ENCODE peak calls at places on chromosomes 12 and 14, in eight cellular contexts. D, Z, Q, B, Y, O, U and W are unnamed samples.
A peak's percentile ranks its signal among the peaks of the same experiment; 100 is the strongest.

GRCh38 chr12:49389092-49389703 is 21.9 kb downstream of the SPATS2 start:
- DNase-seq in D (no peak), Z (no peak), Q (no peak), B (no peak), Y (no peak), O (no peak), U (peak; percentile 51), W (peak; percentile 30)

GRCh38 chr14:100132161-100132902 is 27.1 kb downstream of the DEGS2 start:
- DNase-seq in D (no peak), Z (no peak), Q (no peak), B (peak; percentile 83), Y (no peak), O (no peak), U (no peak), W (no peak)

GRCh38 chr14:106277503-106277902 is 751.1 kb downstream of the TMEM121 start:
- DNase-seq in D (no peak), Z (no peak), Q (peak; percentile 45), B (no peak), Y (no peak), O (no peak), U (no peak), W (no peak)

GRCh38 chr12:129840145-129840884 is 63.5 kb downstream of the TMEM132D start:
- DNase-seq in D (no peak), Z (no peak), Q (no peak), B (no peak), Y (no peak), O (no peak), U (no peak), W (no peak)

GRCh38 chr12:93748672-93749403 is 71.7 kb downstream of the CRADD start:
- DNase-seq in D (no peak), Z (no peak), Q (no peak), B (no peak), Y (no peak), O (no peak), U (no peak), W (no peak)

GRCh38 chr12:109020136-109020535 is 732 bp downstream of the SVOP start:
- DNase-seq in D (no peak), Z (no peak), Q (no peak), B (no peak), Y (no peak), O (no peak), U (no peak), W (no peak)

GRCh38 chr14:93056166-93056839 is 59.4 kb downstream of the ITPK1 start:
- DNase-seq in D (no peak), Z (no peak), Q (no peak), B (no peak), Y (no peak), O (no peak), U (no peak), W (no peak)

GRCh38 chr12:12003609-12004008 is 67.1 kb upstream of the BCL2L14 start:
- DNase-seq in D (no peak), Z (no peak), Q (no peak), B (no peak), Y (no peak), O (no peak), U (no peak), W (no peak)

GRCh38 chr12:75672212-75672611 is 160.8 kb upstream of the KRR1 start:
- DNase-seq in D (no peak), Z (no peak), Q (no peak), B (no peak), Y (no peak), O (no peak), U (no peak), W (no peak)

GRCh38 chr12:6952121-6952859 is 1.1 kb downstream of the PTPN6 start:
- DNase-seq in D (no peak), Z (no peak), Q (no peak), B (no peak), Y (no peak), O (no peak), U (no peak), W (no peak)

GRCh38 chr12:3307419-3307818 is 183.6 kb upstream of the PRMT8 start:
- DNase-seq in D (no peak), Z (no peak), Q (no peak), B (no peak), Y (no peak), O (no peak), U (no peak), W (no peak)

GRCh38 chr14:54129850-54130640 is 173.4 kb upstream of the BMP4 start:
- DNase-seq in D (no peak), Z (peak; percentile 52), Q (no peak), B (no peak), Y (peak; percentile 61), O (no peak), U (no peak), W (no peak)

GRCh38 chr12:104095289-104095688 is 31.0 kb downstream of the HCFC2 start:
- DNase-seq in D (no peak), Z (peak; percentile 53), Q (no peak), B (no peak), Y (no peak), O (no peak), U (no peak), W (no peak)

GRCh38 chr14:78902010-78902623 is 731.9 kb downstream of the NRXN3 start:
- DNase-seq in D (peak; percentile 17), Z (peak; percentile 54), Q (peak; percentile 49), B (no peak), Y (peak; percentile 47), O (no peak), U (no peak), W (peak; percentile 8)